ENCODE peak calls at places on chromosomes 4 and X, in six cellular contexts. T is lower leg skin, O is AG04449, W is endothelial cell, V is cardiac muscle cell, E is astrocyte of the cerebellum. I is an unnamed sample.

GRCh38 chr4:76067652-76068286 is 6.7 kb upstream of the ART3 start:
- DNase-seq in T (peak), E (peak), O (peak), W (peak), V (peak), I (no peak)

GRCh38 chr4:43453058-43453457 is 560.5 kb downstream of the GRXCR1 start:
- DNase-seq in W (no peak), O (no peak), V (no peak), T (no peak), E (no peak), I (no peak)

GRCh38 chr4:123671633-123672404 is 275.2 kb downstream of the SPRY1 start:
- DNase-seq in T (no peak), O (no peak), V (no peak), W (no peak), E (no peak), I (no peak)

GRCh38 chrX:114841051-114841450 is 176.4 kb downstream of the IL13RA2 start:
- DNase-seq in W (no peak), T (no peak), O (no peak), V (no peak), E (no peak), I (no peak)

GRCh38 chrX:12770440-12770839 is 20.8 kb upstream of the PRPS2 start:
- DNase-seq in T (no peak), O (no peak), W (no peak), V (peak), E (no peak), I (no peak)

GRCh38 chrX:129631850-129632249 is 22.9 kb downstream of the APLN start:
- DNase-seq in E (no peak), T (no peak), V (no peak), W (no peak), O (no peak), I (no peak)

GRCh38 chr4:88827442-88827841 is 129.8 kb upstream of the NAP1L5 start:
- DNase-seq in V (no peak), O (no peak), E (no peak), T (no peak), W (no peak), I (no peak)

GRCh38 chr4:92305148-92305877 is 1.5 kb downstream of the GRID2 start:
- DNase-seq in E (peak), V (peak), W (peak), O (no peak), T (no peak), I (no peak)

GRCh38 chr4:103156107-103156506 is 42.0 kb downstream of the CENPE start:
- DNase-seq in O (no peak), W (no peak), V (no peak), T (no peak), E (no peak), I (no peak)

GRCh38 chr4:136369073-136369472 is 1163.2 kb downstream of the PCDH18 start:
- DNase-seq in V (no peak), O (no peak), E (no peak), T (no peak), W (no peak), I (no peak)

GRCh38 chr4:175789632-175790031 is 22.4 kb downstream of the GPM6A start:
- DNase-seq in T (no peak), O (no peak), E (no peak), W (no peak), V (no peak), I (no peak)

GRCh38 chr4:175791221-175791620 is 20.8 kb downstream of the GPM6A start:
- DNase-seq in V (no peak), W (no peak), T (no peak), O (no peak), E (no peak), I (no peak)

GRCh38 chr4:175787948-175788347 is 24.1 kb downstream of the GPM6A start:
- DNase-seq in O (no peak), T (no peak), V (no peak), W (no peak), E (no peak), I (no peak)

GRCh38 chr4:175784986-175785525 is 27.0 kb downstream of the GPM6A start:
- DNase-seq in E (no peak), W (no peak), T (no peak), V (no peak), O (no peak), I (no peak)

GRCh38 chr4:175790067-175790466 is 22.0 kb downstream of the GPM6A start:
- DNase-seq in V (no peak), T (no peak), E (no peak), O (no peak), W (no peak), I (no peak)
- TF ChIP-seq CTCF in V (no peak), T (no peak), E (no peak), O (no peak), W (no peak), I (no peak)

DNA sequence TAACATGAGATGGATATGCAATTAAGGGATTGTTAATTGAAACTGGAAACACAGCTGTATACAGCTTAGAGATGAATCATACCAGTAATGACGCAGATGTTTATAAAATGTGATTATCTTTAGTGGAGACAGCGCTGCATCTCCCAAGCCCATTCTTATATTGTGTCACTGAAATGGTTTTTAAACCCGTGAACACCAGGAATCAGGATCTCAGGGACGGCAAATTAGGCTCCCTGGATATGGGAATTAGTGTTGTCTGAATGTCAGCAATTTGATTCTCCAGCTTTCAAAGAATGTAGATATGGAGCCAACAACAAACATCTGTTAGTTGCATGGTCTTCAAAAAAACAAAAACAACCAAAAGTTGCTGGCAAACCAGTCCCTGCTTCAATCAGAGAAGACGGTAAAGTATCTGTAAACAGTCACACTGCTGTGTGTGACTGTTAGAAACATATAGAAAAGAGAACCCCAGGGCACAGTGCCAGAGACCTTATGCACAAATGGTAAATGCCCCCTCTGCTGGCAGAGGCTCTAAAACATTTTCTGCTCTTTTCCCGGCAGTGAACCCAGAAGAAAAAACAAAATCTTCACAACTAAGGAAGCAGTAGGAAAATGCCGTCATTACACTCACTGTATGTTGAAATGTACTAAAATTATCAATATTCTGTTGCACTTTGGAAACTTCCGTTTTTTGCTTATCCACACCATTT is 351.9 kb upstream of the FTHL17 start:
- DNase-seq in O (no peak), V (peak), E (no peak), T (peak), W (peak), I (no peak)
- TF ChIP-seq CTCF in O (peak), V (peak), E (peak), T (no peak), W (no peak), I (no peak)

DNA sequence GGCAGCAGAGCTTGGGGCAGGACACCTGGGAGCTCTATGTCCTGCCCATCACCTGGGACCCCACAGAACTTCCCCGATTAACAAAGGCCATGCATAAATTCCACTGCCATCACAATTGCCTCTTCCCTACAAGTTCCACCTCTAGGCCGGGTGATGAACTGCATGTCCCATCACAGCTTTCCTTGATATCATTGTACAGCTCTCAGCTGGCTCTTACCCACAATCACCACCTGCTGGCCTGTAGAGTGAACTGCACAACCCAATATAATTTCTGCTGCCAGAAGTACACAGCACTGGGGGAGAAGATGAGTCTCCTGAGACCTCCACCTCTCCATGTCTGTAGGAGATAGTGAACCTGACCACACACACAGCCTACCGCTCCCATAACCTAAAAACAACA is 285.0 kb upstream of the AADAT start:
- DNase-seq in W (peak), T (no peak), O (no peak), V (peak), E (no peak), I (no peak)
- TF ChIP-seq CTCF in W (peak), T (no peak), O (peak), V (peak), E (peak), I (no peak)

DNA sequence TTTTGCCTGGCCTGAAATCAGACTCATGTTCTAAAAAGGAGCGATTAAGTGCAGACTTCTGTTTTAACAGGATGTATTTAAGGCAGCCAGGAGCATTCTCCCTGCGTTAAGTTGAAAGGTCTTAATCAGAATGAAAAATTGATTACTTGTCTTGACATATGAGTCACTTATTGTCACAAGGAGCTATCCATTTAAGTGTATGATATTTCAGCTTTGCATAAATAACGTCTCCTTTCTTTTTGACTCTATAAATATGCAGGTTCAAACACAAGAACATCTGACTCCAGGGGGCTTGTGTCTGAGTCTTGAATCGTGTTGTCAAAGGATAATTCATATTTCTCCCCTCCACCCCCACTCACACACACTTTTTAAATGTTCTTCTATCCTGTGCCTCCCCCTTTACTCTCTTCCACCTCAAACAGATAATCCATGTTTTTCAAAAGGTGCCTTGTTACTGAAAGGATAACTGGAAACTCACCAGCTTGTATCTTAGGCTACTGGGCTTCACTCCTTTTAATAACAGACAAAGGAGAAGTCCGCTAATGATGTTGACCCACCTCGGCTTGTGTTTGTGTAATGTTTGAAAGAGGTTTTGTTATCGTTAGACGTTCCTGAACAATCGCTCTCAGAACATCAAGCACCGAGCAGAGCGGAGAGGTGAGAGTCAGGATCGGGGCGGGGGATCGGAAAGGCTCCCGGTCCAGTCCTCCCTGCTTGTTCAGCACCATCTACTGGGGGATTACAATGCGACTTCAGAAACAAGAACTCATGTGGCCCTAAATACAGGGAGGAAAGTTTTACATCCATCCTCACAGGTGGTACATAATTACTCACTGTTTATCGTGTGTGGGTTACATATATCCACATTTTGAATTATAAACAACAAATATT is 107.5 kb upstream of the RPL34 start:
- DNase-seq in V (peak), E (peak), T (no peak), W (peak), O (no peak), I (no peak)
- TF ChIP-seq CTCF in V (peak), E (peak), T (no peak), W (no peak), O (peak), I (no peak)

GRCh38 chr4:173590697-173591096 is 60.7 kb upstream of the HAND2 start:
- DNase-seq in O (no peak), E (no peak), V (no peak), W (no peak), T (no peak), I (no peak)

GRCh38 chr4:173585876-173586572 is 56.0 kb upstream of the HAND2 start:
- DNase-seq in T (no peak), O (no peak), V (no peak), W (no peak), E (no peak), I (no peak)

DNA sequence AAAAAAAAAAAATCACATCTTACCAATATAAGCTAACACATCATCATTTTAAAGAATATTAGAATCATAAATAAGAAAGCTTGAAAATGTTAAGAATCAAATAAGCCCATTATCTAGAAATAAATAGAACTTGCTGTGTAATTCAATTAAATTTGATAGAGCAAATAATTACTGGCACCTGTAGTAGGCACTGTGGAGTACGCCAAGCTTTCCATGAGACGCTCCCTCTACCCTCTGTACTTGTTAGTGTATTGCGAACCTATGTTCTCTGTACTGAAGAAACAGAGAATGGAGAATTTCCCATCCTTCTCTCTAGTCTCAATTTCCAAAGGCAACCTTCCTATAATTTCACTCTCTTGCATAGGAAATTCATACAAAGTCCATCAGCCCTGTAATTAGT is 61.7 kb upstream of the HAND2 start:
- DNase-seq in W (no peak), V (no peak), T (no peak), O (no peak), E (no peak), I (no peak)
- TF ChIP-seq CTCF in W (no peak), V (no peak), T (no peak), O (no peak), E (no peak), I (no peak)

GRCh38 chrX:11543249-11543648 is 122.5 kb downstream of the ARHGAP6 start:
- DNase-seq in E (no peak), W (no peak), T (no peak), V (no peak), O (no peak), I (no peak)
- TF ChIP-seq CTCF in E (no peak), W (no peak), T (no peak), V (no peak), O (no peak), I (no peak)

DNA sequence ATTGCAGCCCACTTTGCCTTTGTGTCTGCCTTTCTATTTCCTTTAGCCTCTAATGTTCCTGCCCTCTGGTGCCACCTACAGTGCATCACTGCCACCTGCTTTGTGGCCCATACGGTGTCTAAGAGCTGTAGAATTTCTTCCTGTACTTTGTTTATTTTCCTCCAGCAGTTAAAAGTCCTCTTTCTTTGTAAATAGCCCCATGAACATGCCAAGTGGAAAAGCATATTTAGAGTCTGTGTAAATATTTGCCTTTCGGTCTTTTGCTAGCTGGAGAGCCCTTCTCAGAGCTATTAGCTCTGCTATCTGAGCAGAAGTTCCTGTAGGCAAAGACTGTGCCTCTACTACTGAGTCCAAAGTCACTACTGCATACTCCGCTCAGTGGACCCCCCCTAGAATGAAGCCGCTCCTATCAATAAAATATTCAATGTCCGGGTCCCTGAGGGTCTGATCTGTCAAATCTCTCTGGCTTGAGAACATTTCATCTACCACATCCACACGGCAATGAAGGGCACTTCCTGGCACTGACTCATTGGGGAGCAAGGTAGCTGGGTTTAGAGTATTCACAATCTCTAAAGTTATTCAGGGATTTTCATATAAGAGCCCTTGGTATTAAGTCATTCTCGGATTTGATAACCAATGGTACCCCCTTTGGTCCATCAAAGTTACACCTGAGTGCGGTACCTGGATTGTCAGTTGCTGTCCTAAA is 36.3 kb downstream of the SULT1E1 start:
- DNase-seq in W (no peak), V (no peak), O (no peak), E (no peak), T (no peak), I (no peak)
- TF ChIP-seq CTCF in W (no peak), V (peak), O (peak), E (peak), T (no peak), I (peak)

GRCh38 chrX:104270212-104270611 is 15.5 kb upstream of the ESX1 start:
- DNase-seq in W (no peak), V (no peak), O (no peak), E (no peak), T (no peak), I (no peak)
- TF ChIP-seq CTCF in W (no peak), V (no peak), O (no peak), E (no peak), T (no peak), I (no peak)

GRCh38 chr4:2482693-2483092 is 13.8 kb downstream of the RNF4 start:
- DNase-seq in O (no peak), E (peak), T (no peak), W (no peak), V (no peak), I (no peak)
- TF ChIP-seq CTCF in O (no peak), E (no peak), T (no peak), W (no peak), V (no peak), I (no peak)

I was measured in CD14-positive monocyte.